ENCODE peak calls at places on chromosomes 1 and 21, in four cellular contexts. Y is K562, Q is HepG2, W is HCT116. D is an unnamed sample.

GRCh38 chr1:223245983-223246382 is 102.9 kb upstream of the TLR5 start:
- DNase-seq in Y (no peak), Q (no peak), W (no peak), D (no peak)

GRCh38 chr1:228149341-228150020 is at the start of gene GJC2:
- DNase-seq in Y (peak; percentile 83), Q (peak; percentile 56), W (no peak), D (no peak)

GRCh38 chr1:205144751-205145150 is 23.0 kb upstream of the RBBP5 start:
- DNase-seq in Y (no peak), Q (peak; percentile 46), W (no peak), D (no peak)

GRCh38 chr1:42177551-42177981 is 13.0 kb upstream of the GUCA2A start:
- DNase-seq in Y (no peak), Q (no peak), W (no peak), D (no peak)

GRCh38 chr1:244154882-244155531 is 103.9 kb downstream of the ZBTB18 start:
- DNase-seq in Y (no peak), Q (peak; percentile 10), W (no peak), D (no peak)

GRCh38 chr1:111672338-111672737 is 52.7 kb downstream of the RAP1A start:
- DNase-seq in Y (no peak), Q (no peak), W (no peak), D (no peak)

GRCh38 chr1:180988221-180988826 is 34.3 kb downstream of the STX6 start:
- DNase-seq in Y (no peak), Q (peak; percentile 47), W (no peak), D (no peak)

GRCh38 chr1:205354259-205354904 is 2.3 kb downstream of the KLHDC8A start:
- DNase-seq in Y (peak; percentile 50), Q (peak; percentile 29), W (peak; percentile 54), D (peak; percentile 69)

GRCh38 chr1:32876341-32877210 is 5.9 kb upstream of the FNDC5 start:
- DNase-seq in Y (peak; percentile 85), Q (peak; percentile 24), W (peak; percentile 28), D (peak; percentile 89)

GRCh38 chr21:34956416-34957316 is 92.4 kb downstream of the RUNX1 start:
- DNase-seq in Y (no peak), Q (no peak), W (no peak), D (no peak)

GRCh38 chr21:34958040-34958439 is 91.1 kb downstream of the RUNX1 start:
- DNase-seq in Y (no peak), Q (no peak), W (no peak), D (no peak)

GRCh38 chr21:34960672-34961071 is 88.4 kb downstream of the RUNX1 start:
- DNase-seq in Y (no peak), Q (no peak), W (no peak), D (no peak)

GRCh38 chr21:34962136-34962535 is 87.0 kb downstream of the RUNX1 start:
- DNase-seq in Y (no peak), Q (no peak), W (no peak), D (no peak)

GRCh38 chr21:34959607-34960006 is 89.5 kb downstream of the RUNX1 start:
- DNase-seq in Y (no peak), Q (no peak), W (no peak), D (no peak)
- TF ChIP-seq FOSL1 in Y (no peak), Q (no peak), W (no peak), D (no peak)

GRCh38 chr1:171172471-171172870 is 12.6 kb upstream of the FMO2 start:
- DNase-seq in Y (no peak), Q (no peak), W (no peak), D (no peak)
- TF ChIP-seq EZH2 in Y (no peak), Q (no peak), W (no peak), D (no peak)

GRCh38 chr1:153682730-153683129 is 4.2 kb downstream of the NPR1 start:
- DNase-seq in Y (no peak), Q (no peak), W (no peak), D (no peak)

GRCh38 chr1:153687346-153687745 is 8.9 kb downstream of the NPR1 start:
- DNase-seq in Y (no peak), Q (no peak), W (no peak), D (no peak)

GRCh38 chr1:153684892-153685291 is 6.4 kb downstream of the NPR1 start:
- DNase-seq in Y (no peak), Q (no peak), W (no peak), D (no peak)

GRCh38 chr1:153685578-153686340 is 7.3 kb downstream of the NPR1 start:
- DNase-seq in Y (no peak), Q (no peak), W (no peak), D (no peak)

DNA sequence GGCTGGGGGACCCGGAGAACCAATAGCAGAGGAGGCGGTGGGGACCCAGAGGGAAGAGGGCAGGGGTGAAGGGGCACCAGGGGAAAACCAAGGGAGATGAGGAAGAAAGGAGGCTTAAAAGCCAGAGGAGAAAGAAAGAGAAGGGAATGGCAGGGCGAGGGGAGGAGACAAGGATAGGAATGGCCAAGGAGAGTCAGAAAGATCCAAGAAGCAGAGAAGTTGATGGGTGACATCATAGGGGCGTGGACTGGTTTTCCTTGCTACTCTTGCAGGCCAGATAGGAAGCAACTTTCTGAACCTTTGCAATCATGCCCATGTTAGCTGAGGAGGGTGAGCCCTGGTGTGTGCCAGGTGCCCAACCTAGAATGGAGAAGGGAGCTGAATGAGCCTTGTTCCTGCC is 5.4 kb downstream of the NPR1 start:
- DNase-seq in Y (no peak), Q (no peak), W (no peak), D (no peak)
- TF ChIP-seq FOSL1 in Y (no peak), Q (no peak), W (no peak), D (no peak)

DNA sequence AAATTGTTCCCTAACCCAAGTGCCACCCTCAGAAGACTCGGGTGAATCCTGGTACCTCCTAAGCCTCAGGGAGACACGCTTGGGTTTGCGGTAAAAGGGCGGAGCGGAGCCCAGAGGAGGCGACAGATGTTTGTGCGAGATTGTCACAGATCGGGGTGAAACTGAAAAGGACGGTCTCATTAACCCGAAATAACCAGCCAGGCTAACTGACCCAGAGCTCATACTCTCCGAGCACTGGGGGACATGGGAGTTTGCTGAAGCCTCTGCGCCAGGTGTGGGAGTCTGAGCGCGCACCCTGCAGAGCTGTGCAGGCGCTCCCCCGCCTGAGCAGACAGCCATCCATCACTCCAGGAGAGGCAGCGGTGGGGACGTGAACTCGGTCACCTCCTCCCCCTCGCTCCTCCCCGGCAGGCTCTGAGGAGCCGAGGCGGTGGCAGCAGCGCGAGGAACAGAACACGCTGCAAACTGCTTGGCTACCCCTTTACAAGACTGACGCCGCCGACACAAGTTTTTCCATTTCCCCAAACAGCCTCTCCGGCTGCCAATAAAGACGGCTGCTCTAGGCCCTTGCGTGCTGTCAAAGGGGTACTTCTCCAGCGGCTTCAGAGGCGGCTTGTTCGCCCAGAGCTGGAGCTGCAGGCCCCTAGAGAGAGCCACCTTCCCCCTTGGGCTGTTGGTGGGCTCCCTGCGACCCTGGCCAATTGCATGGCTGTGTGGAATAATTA is 43.5 kb downstream of the RRAGC start:
- DNase-seq in Y (peak; percentile 93), Q (no peak), W (no peak), D (no peak)
- TF ChIP-seq EZH2 in Y (no peak), Q (no peak), W (no peak), D (no peak)